ENCODE peak calls at places on chromosomes 4 and X, in five cellular contexts. T, I, J, A and L are unnamed samples.

GRCh38 chr4:93960450-93960849 is 131.9 kb downstream of the ATOH1 start:
- DNase-seq in T (peak), I (no peak), J (no peak), A (no peak), L (no peak)

GRCh38 chr4:17958185-17958584 is 63.4 kb downstream of the LCORL start:
- DNase-seq in T (no peak), I (no peak), J (no peak), A (no peak), L (no peak)

GRCh38 chrX:108245462-108245861 is 153.9 kb downstream of the ATG4A start:
- DNase-seq in T (no peak), I (peak), J (no peak), A (no peak), L (no peak)

GRCh38 chr4:85715996-85716737 is 241.2 kb downstream of the ARHGAP24 start:
- DNase-seq in T (no peak), I (no peak), J (no peak), A (no peak), L (no peak)

GRCh38 chrX:130118941-130119640 is 8.8 kb upstream of the ELF4 start:
- DNase-seq in T (no peak), I (no peak), J (no peak), A (no peak), L (no peak)

GRCh38 chr4:10115271-10115656 is 1.3 kb downstream of the WDR1 start:
- DNase-seq in T (no peak), I (no peak), J (peak), A (no peak), L (peak)

GRCh38 chrX:22952011-22952410 is 47.7 kb upstream of the DDX53 start:
- DNase-seq in T (peak), I (no peak), J (no peak), A (no peak), L (no peak)

GRCh38 chrX:19836337-19836736 is 51.1 kb downstream of the SH3KBP1 start:
- DNase-seq in T (no peak), I (no peak), J (no peak), A (no peak), L (no peak)

GRCh38 chrX:113644426-113644825 is 803.8 kb upstream of the AMOT start:
- DNase-seq in T (no peak), I (no peak), J (no peak), A (no peak), L (no peak)

GRCh38 chr4:183797445-183798248 is 107.5 kb upstream of the STOX2 start:
- DNase-seq in T (no peak), I (peak), J (no peak), A (no peak), L (no peak)

GRCh38 chr4:15784959-15785634 is 7.0 kb downstream of the CD38 start:
- DNase-seq in T (no peak), I (no peak), J (no peak), A (no peak), L (no peak)

GRCh38 chr4:3355266-3355748 is 62.5 kb downstream of the RGS12 start:
- DNase-seq in T (no peak), I (no peak), J (no peak), A (peak), L (no peak)

GRCh38 chr4:150769235-150769634 is 187.3 kb downstream of the MAB21L2 start:
- DNase-seq in T (no peak), I (no peak), J (peak), A (no peak), L (no peak)

GRCh38 chr4:68218044-68218443 is 27.4 kb downstream of the TMPRSS11B start:
- DNase-seq in T (no peak), I (no peak), J (no peak), A (no peak), L (no peak)

GRCh38 chr4:37635155-37635554 is 51.0 kb downstream of the RELL1 start:
- DNase-seq in T (no peak), I (no peak), J (no peak), A (no peak), L (no peak)

GRCh38 chrX:115560211-115560977 is 580 bp upstream of the PLS3 start:
- DNase-seq in T (no peak), I (peak), J (peak), A (no peak), L (no peak)

GRCh38 chr4:27759621-27760020 is 899.0 kb downstream of the STIM2 start:
- DNase-seq in T (no peak), I (no peak), J (no peak), A (no peak), L (no peak)

GRCh38 chrX:41758391-41758790 is 34.4 kb downstream of the GPR82 start:
- DNase-seq in T (no peak), I (no peak), J (no peak), A (no peak), L (no peak)

DNA sequence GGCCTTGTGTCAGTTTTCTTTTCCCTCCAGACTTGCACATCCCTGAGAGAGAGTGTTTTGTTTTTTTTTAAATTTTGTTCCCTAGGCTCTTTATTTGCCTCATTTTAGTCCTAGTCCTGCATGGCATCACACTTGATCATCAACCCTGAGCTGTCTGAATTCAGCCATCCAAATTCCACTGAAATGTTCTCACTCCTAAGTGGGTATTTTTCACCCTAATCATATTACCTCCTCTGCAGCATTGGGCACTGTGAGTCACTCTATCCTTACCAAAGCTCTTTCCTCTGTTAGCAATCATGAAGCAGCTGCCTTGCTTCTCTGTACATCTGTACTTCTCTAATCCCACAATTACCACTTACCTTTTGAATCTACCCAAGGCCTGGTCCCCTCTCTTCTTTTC is 356.6 kb upstream of the MAGEB2 start:
- DNase-seq in T (no peak), I (no peak), J (no peak), A (no peak), L (no peak)
- TF ChIP-seq SUZ12 in T (no peak), I (no peak), J (no peak), A (no peak), L (no peak)

GRCh38 chr4:81785338-81785737 is 313.6 kb upstream of the RASGEF1B start:
- DNase-seq in T (no peak), I (no peak), J (no peak), A (no peak), L (no peak)

GRCh38 chr4:81786770-81787169 is 315.1 kb upstream of the RASGEF1B start:
- DNase-seq in T (no peak), I (no peak), J (no peak), A (no peak), L (no peak)

GRCh38 chr4:81789741-81790402 is 318.2 kb upstream of the RASGEF1B start:
- DNase-seq in T (no peak), I (no peak), J (no peak), A (no peak), L (no peak)

GRCh38 chr4:81783565-81783964 is 311.9 kb upstream of the RASGEF1B start:
- DNase-seq in T (no peak), I (no peak), J (no peak), A (no peak), L (no peak)

DNA sequence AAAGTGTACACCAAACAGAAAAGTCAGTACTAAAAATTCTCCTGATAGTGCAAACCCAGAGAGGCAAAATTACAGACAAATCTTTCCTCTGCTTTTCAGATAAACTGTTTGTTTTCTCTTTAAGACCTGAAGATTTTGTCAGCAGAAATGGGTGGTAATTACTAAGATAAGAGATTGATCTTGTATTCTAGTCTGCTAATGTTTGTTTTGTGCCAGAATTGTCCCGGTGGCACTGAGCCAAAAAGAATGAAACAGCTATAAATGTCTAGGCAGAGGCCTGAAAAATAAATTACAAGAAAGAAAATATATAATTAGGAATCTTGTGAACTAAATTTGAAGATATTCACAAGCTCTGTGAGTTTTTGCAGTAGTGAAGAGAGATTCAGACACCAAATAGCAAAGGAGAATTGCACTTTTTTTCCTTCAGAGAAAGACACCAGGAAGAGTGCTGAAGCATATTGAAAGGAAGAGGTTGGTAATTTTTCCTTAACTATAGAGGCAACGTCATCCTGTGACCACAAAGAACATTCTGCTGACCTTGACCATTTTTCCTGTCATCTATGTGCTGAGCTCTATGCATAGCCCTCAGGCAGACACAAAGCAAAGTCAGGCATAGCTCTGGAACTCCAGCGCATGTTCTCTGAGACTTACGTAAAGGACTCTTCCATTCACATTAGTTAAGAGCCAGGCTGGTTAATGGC is 314.5 kb upstream of the RASGEF1B start:
- DNase-seq in T (no peak), I (peak), J (no peak), A (no peak), L (no peak)
- TF ChIP-seq SUZ12 in T (no peak), I (no peak), J (no peak), A (no peak), L (no peak)

DNA sequence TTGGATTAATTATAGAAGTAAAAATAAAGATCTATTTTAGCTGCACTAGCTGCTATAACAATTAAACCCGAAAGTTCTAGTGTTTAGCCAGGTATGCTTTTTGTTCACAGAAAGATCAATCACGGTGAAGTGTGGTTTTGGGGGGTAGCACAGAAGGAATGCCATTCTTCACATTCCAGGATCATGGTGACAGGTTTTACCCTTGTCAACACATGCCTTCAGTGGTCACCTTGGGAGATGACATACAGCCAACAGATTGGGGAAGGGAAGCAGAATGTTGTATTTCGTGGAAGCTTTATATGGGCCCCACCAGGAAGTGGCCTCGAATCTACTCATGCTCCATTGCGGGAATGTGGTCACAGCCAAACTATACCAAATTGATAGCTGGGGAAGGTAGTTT is 753.6 kb downstream of the RAPGEF2 start:
- DNase-seq in T (peak), I (no peak), J (peak), A (no peak), L (no peak)
- TF ChIP-seq SUZ12 in T (no peak), I (no peak), J (no peak), A (no peak), L (no peak)

GRCh38 chrX:66039916-66040315 is at the start of gene VSIG4:
- DNase-seq in T (no peak), I (no peak), J (no peak), A (no peak), L (no peak)
- TF ChIP-seq SUZ12 in T (no peak), I (no peak), J (no peak), A (no peak), L (no peak)

GRCh38 chrX:132622130-132622529 is 133.3 kb upstream of the MBNL3 start:
- DNase-seq in T (no peak), I (no peak), J (no peak), A (no peak), L (no peak)
- TF ChIP-seq SUZ12 in T (no peak), I (no peak), J (no peak), A (no peak), L (no peak)

GRCh38 chr4:82773049-82773448 is 25.5 kb downstream of the SCD5 start:
- DNase-seq in T (no peak), I (no peak), J (no peak), A (no peak), L (no peak)
- TF ChIP-seq SUZ12 in T (no peak), I (no peak), J (no peak), A (no peak), L (no peak)

GRCh38 chr4:148007303-148007702 is 275.4 kb downstream of the ARHGAP10 start:
- DNase-seq in T (no peak), I (peak), J (no peak), A (no peak), L (no peak)
- TF ChIP-seq SUZ12 in T (no peak), I (no peak), J (no peak), A (no peak), L (no peak)

GRCh38 chr4:152938237-152938969 is 2.3 kb downstream of the FHDC1 start:
- DNase-seq in T (no peak), I (no peak), J (no peak), A (no peak), L (no peak)

GRCh38 chr4:152937535-152938236 is 1.6 kb downstream of the FHDC1 start:
- DNase-seq in T (no peak), I (peak), J (no peak), A (no peak), L (no peak)

GRCh38 chr4:152937280-152937534 is 1.1 kb downstream of the FHDC1 start:
- DNase-seq in T (no peak), I (no peak), J (no peak), A (no peak), L (no peak)

GRCh38 chr4:152942346-152942745 is 6.2 kb downstream of the FHDC1 start:
- DNase-seq in T (no peak), I (no peak), J (no peak), A (no peak), L (no peak)

DNA sequence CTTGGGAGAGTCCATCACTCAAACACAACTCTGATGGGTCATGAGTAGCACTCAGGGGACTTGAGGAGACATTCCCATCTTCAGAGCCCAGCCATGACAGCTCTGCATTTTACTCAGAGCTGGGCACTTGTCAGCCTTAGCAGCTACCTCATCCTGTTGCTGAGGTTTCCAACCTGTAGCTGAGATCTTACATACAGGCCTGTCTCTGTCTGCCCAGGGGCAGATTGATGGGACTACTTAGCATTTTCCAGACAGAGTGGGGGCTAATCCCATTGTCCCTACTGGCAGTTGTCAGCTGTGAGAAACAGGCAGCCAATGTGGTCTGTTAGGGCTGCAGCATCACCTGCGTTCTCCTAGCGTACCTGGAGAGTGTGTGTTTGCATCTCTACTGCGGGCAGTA is 3.5 kb downstream of the FHDC1 start:
- DNase-seq in T (no peak), I (no peak), J (no peak), A (no peak), L (no peak)
- TF ChIP-seq SUZ12 in T (no peak), I (no peak), J (no peak), A (no peak), L (no peak)

GRCh38 chr4:172838108-172838507 is 330.5 kb upstream of the GALNT7 start:
- DNase-seq in T (no peak), I (no peak), J (no peak), A (no peak), L (no peak)
- TF ChIP-seq SUZ12 in T (no peak), I (no peak), J (no peak), A (no peak), L (no peak)